ENCODE peak calls at places on chromosomes 1 and 21, in four cellular contexts. J is GM23338, P is tibial artery, G is fibroblast of lung. A is an unnamed sample. For H3K27me3, the result is how much of the 10 kb centered on the place peaks cover.

GRCh38 chr1:68321084-68321685 is 88.9 kb upstream of the WLS start:
- DNase-seq in J (peak), P (peak), G (peak), A (peak)

GRCh38 chr1:9038338-9038650 is 12.1 kb upstream of the SLC2A7 start:
- DNase-seq in J (no peak), P (no peak), G (no peak), A (no peak)

GRCh38 chr1:10918531-10918930 is 93.9 kb upstream of the TARDBP start:
- DNase-seq in J (no peak), P (no peak), G (peak), A (no peak)

GRCh38 chr1:2554621-2555387 is 1.4 kb upstream of the TNFRSF14 start:
- DNase-seq in J (peak), P (no peak), G (no peak), A (no peak)

GRCh38 chr1:90973897-90974798 is 47.7 kb downstream of the ZNF644 start:
- DNase-seq in J (peak), P (no peak), G (peak), A (no peak)

GRCh38 chr1:177355575-177355974 is 184.8 kb downstream of the BRINP2 start:
- DNase-seq in J (peak), P (no peak), G (peak), A (no peak)

GRCh38 chr1:223721658-223722606 is 9.6 kb downstream of the CAPN2 start:
- DNase-seq in J (no peak), P (no peak), G (no peak), A (no peak)

GRCh38 chr1:192489748-192490147 is 85.8 kb upstream of the RGS1 start:
- DNase-seq in J (peak), P (peak), G (peak), A (peak)

GRCh38 chr1:2606004-2606805 is 19.6 kb downstream of the PRXL2B start:
- DNase-seq in J (no peak), P (peak), G (no peak), A (no peak)

GRCh38 chr21:26057488-26058170 is 112.9 kb downstream of the APP start:
- DNase-seq in J (no peak), P (no peak), G (no peak), A (no peak)

GRCh38 chr1:162536511-162536910 is 25.0 kb upstream of the UAP1 start:
- DNase-seq in J (no peak), P (no peak), G (peak), A (no peak)

GRCh38 chr1:113192242-113192641 is 119.2 kb downstream of the LRIG2 start:
- DNase-seq in J (no peak), P (no peak), G (no peak), A (no peak)

GRCh38 chr1:116717318-116717717 is 36.9 kb upstream of the CD2 start:
- DNase-seq in J (no peak), P (no peak), G (no peak), A (no peak)

GRCh38 chr1:61079276-61079897 is 3.0 kb upstream of the NFIA start:
- DNase-seq in J (peak), P (no peak), G (no peak), A (no peak)

GRCh38 chr1:233704125-233704881 is 90.4 kb downstream of the KCNK1 start:
- DNase-seq in J (no peak), P (no peak), G (peak), A (no peak)

GRCh38 chr1:30756545-30757195 is 904 bp downstream of the LAPTM5 start:
- DNase-seq in J (no peak), P (peak), G (peak), A (peak)

GRCh38 chr1:111769517-111770146 is 13.9 kb downstream of the DDX20 start:
- DNase-seq in J (peak), P (no peak), G (peak), A (no peak)

GRCh38 chr1:39102537-39103320 is 76.6 kb downstream of the NDUFS5 start:
- DNase-seq in J (peak), P (no peak), G (peak), A (no peak)

GRCh38 chr1:181359012-181359411 is 124.3 kb upstream of the CACNA1E start:
- DNase-seq in J (no peak), P (no peak), G (no peak), A (no peak)

DNA sequence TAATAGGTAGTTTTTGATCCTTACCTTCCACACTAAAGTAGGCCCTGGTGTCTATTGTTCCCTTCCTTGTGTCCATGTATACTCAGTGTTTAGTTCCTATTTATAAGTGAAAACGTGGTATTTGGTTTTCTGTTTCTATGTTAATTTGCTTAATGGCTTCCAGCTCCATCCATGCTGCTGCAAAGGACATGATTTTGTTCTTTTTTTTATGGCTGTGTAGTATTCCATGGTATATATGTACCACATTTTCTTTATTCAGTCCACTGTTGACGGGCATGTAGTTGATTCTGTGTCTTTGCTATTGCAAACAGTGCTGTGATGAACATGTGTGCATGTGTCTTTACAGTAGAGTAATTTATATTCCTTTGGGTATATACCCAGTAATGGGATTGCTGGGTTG is 20.8 kb downstream of the PRCC start:
- DNase-seq in J (no peak), P (no peak), G (no peak), A (no peak)
- H3K4me3 ChIP-seq in J (no peak), P (no peak), G (no peak), A (no peak)

DNA sequence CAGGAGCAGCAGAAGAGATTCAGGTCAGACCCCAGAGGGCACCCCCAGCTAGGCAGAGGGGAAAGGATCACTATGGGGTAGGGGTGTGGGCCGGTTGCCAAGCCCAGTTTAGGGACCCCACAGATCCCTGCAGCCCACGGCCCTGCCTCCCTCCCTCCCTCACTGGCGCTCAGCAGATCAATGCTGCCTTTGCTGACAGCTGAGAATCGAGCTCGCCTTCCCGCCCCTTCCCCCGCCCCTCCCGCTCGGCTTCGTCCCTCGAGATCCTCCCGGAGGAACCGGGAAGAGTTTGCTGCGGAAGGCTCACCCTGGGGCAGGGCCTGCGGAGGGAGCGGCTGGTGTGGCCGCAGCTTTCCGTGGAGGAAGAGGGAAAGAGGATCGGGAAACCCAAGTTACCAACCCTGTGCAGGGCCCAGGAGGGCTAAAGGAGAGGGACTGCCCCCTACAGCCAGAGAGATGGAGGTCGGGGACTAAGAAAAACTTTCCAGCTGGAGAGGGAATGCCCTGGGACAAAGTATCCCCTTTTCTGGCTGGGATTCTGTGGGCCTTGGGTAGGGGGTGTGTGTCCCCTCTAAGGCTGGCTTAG is 1.1 kb upstream of the KCNQ4 start:
- DNase-seq in J (peak), P (no peak), G (peak), A (no peak)
- H3K27me3 ChIP-seq in J (half or more), P (under half), G (under half), A (under half)

GRCh38 chr21:17793675-17794123 is 25.5 kb downstream of the C21orf91 start:
- DNase-seq in J (no peak), P (no peak), G (peak), A (no peak)
- H3K4me3 ChIP-seq in J (no peak), P (no peak), G (peak), A (peak)

GRCh38 chr1:22602060-22602740 is 34.2 kb upstream of the C1QA start:
- DNase-seq in J (no peak), P (no peak), G (no peak), A (no peak)

GRCh38 chr1:22598736-22599135 is 35.4 kb downstream of the EPHA8 start:
- DNase-seq in J (no peak), P (no peak), G (no peak), A (no peak)

GRCh38 chr1:22600071-22600816 is 36.2 kb upstream of the C1QA start:
- DNase-seq in J (peak), P (no peak), G (no peak), A (no peak)

GRCh38 chr1:22601610-22602009 is 34.8 kb upstream of the C1QA start:
- DNase-seq in J (no peak), P (no peak), G (no peak), A (no peak)

DNA sequence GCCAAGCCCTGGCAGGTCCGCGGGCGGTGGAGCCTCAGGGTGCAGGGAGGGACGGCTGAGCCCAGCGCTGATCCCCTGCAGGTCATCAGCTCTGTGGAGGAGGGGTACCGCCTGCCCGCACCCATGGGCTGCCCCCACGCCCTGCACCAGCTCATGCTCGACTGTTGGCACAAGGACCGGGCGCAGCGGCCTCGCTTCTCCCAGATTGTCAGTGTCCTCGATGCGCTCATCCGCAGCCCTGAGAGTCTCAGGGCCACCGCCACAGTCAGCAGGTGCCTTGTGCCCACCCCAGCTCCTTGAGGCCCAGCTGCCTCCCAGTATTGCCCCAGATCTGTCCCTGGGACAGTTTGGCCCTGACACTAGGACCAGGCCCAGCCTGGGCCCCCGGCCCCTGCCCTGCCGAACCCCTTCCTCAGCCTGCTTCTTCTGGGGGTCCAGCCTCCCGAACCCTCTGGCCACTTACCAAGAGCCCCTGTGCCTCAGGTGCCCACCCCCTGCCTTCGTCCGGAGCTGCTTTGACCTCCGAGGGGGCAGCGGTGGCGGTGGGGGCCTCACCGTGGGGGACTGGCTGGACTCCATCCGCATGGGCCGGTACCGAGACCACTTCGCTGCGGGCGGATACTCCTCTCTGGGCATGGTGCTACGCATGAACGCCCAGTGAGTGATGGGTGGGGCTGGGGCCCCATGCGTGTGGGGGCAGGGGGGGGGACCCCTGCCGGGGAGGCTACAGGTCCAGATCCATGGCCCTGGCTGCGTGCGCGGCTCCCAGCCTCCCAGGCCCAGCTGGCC is 35.4 kb upstream of the C1QA start:
- DNase-seq in J (no peak), P (no peak), G (no peak), A (no peak)
- H3K27me3 ChIP-seq in J (under half), P (half or more), G (under half), A (under half)

DNA sequence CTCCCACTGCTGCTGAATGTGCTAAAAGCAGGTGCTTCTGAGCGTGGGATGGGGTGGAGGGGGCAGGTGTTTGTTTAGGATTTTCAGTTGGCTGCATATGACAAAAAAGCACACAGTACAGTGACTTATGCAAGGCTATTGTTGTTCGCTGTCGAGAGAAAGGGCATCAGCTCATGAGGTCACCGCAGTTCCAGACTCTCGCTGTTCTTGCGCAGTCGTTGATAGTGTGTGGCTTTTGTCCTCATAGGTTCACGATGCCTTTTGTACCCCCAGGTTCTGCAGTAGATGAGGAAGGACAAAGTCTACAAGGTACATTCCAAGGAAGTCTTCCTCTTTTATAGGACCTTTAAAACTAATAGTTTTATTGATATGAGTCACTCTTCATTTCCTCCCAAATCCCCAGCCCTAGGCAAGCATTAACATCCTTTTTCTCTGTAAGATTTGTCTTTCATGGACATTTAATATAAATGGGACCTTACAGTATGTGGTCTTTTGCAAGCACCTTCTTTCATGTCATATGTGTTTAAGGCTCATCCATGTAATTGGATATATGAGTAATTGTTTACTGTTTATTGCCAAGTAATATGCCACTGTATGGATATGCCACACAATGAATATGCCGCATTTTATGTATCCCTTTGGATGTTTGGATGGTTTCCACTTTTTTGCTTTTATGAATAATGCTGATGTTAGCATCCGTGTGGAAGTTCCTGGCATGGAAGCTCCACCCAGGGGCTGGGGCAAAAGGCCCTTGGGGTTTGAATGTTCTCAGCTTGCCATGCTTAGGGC is 14.5 kb upstream of the NLRP3 start:
- DNase-seq in J (no peak), P (no peak), G (no peak), A (no peak)
- H3K4me3 ChIP-seq in J (no peak), P (no peak), G (no peak), A (no peak)

GRCh38 chr1:213821175-213821942 is 166.4 kb upstream of the PROX1 start:
- DNase-seq in J (no peak), P (no peak), G (no peak), A (no peak)

GRCh38 chr1:213821943-213822334 is 165.8 kb upstream of the PROX1 start:
- DNase-seq in J (no peak), P (no peak), G (no peak), A (no peak)

GRCh38 chr1:213820362-213821149 is 167.2 kb upstream of the PROX1 start:
- DNase-seq in J (no peak), P (no peak), G (no peak), A (no peak)
- H3K27me3 ChIP-seq in J (under half), P (under half), G (under half), A (under half)

A was measured in right atrium auricular region.